ENCODE peak calls at places on chromosomes 3 and 15, in nine cellular contexts. H is A549, F is osteoblast, A is neural progenitor cell, W is mammary epithelial cell, P is mesendoderm, M is hepatocyte, L is H9, K is fibroblast of lung. Q is an unnamed sample.

GRCh38 chr15:51089699-51090098 is 5.0 kb downstream of the TNFAIP8L3 start:
- DNase-seq in K (peak), W (no peak), L (no peak), P (no peak), A (no peak), M (no peak), F (peak), H (peak), Q (no peak)

GRCh38 chr3:102179321-102180290 is 255.2 kb upstream of the ZPLD1 start:
- DNase-seq in L (no peak), W (no peak), M (no peak), A (no peak), K (peak), P (no peak), H (peak), F (no peak), Q (no peak)

GRCh38 chr3:27905625-27906024 is 183.5 kb upstream of the EOMES start:
- DNase-seq in W (no peak), P (peak), M (no peak), A (no peak), H (no peak), F (no peak), L (no peak), K (no peak), Q (no peak)

GRCh38 chr15:88389120-88389519 is 78.1 kb downstream of the MRPL46 start:
- DNase-seq in F (no peak), L (no peak), K (no peak), H (peak), M (no peak), A (no peak), W (no peak), P (peak), Q (no peak)

GRCh38 chr3:98095870-98096269 is 8.9 kb downstream of the OR5AC2 start:
- DNase-seq in W (no peak), H (no peak), K (no peak), M (peak), A (peak), F (no peak), L (no peak), P (peak), Q (no peak)

GRCh38 chr15:39272901-39273300 is 308.0 kb upstream of the THBS1 start:
- DNase-seq in F (no peak), L (no peak), M (no peak), H (no peak), A (no peak), W (no peak), K (no peak), P (no peak), Q (no peak)

GRCh38 chr15:63118854-63119253 is 2.8 kb upstream of the LACTB start:
- DNase-seq in W (no peak), F (no peak), H (no peak), M (no peak), P (no peak), A (no peak), K (no peak), L (no peak), Q (no peak)

GRCh38 chr15:99102332-99103235 is 2.3 kb upstream of the SYNM start:
- DNase-seq in W (no peak), P (no peak), F (peak), H (no peak), L (no peak), K (no peak), M (no peak), A (no peak), Q (no peak)

GRCh38 chr3:128563439-128563838 is 70.4 kb upstream of the GATA2 start:
- DNase-seq in L (no peak), K (no peak), W (no peak), P (no peak), F (peak), A (no peak), H (no peak), M (no peak), Q (no peak)

GRCh38 chr3:128568602-128569490 is 75.8 kb upstream of the GATA2 start:
- DNase-seq in F (peak), K (no peak), P (peak), H (no peak), L (no peak), A (no peak), M (no peak), W (no peak), Q (no peak)

GRCh38 chr3:128567705-128568356 is 74.8 kb upstream of the GATA2 start:
- DNase-seq in P (peak), K (no peak), A (no peak), H (no peak), M (no peak), L (no peak), F (peak), W (no peak), Q (no peak)

GRCh38 chr3:128569756-128570155 is 76.8 kb upstream of the GATA2 start:
- DNase-seq in L (no peak), F (peak), P (peak), W (no peak), M (no peak), H (no peak), K (no peak), A (no peak), Q (no peak)

GRCh38 chr3:128567141-128567540 is 74.1 kb upstream of the GATA2 start:
- DNase-seq in P (no peak), A (no peak), L (no peak), K (no peak), H (no peak), F (no peak), M (no peak), W (no peak), Q (no peak)
- H3K4me2 ChIP-seq in P (no peak), A (no peak), L (no peak), K (no peak), H (no peak), F (no peak), M (no peak), W (no peak), Q (no peak)

GRCh38 chr3:169954142-169954756 is 12.4 kb upstream of the SEC62 start:
- DNase-seq in P (no peak), M (no peak), W (no peak), A (no peak), F (no peak), H (no peak), L (no peak), K (no peak), Q (no peak)
- H3K4me2 ChIP-seq in P (no peak), M (no peak), W (no peak), A (no peak), F (peak), H (no peak), L (no peak), K (no peak), Q (no peak)

GRCh38 chr3:46203681-46204080 is 4.4 kb downstream of the CCR1 start:
- DNase-seq in F (no peak), K (no peak), P (no peak), A (no peak), L (no peak), W (no peak), H (no peak), M (no peak), Q (no peak)

GRCh38 chr3:46206284-46206683 is 1.8 kb downstream of the CCR1 start:
- DNase-seq in A (no peak), K (no peak), P (no peak), L (no peak), M (no peak), W (peak), F (no peak), H (no peak), Q (no peak)

GRCh38 chr3:46208167-46208704 is at the start of gene CCR1:
- DNase-seq in H (peak), L (peak), K (peak), M (peak), W (peak), F (no peak), A (peak), P (peak), Q (no peak)

GRCh38 chr3:46202476-46202875 is 5.6 kb downstream of the CCR1 start:
- DNase-seq in A (no peak), M (no peak), K (no peak), H (no peak), P (no peak), L (no peak), W (no peak), F (no peak), Q (no peak)

GRCh38 chr3:46205286-46205960 is 2.7 kb downstream of the CCR1 start:
- DNase-seq in F (no peak), M (no peak), A (no peak), L (no peak), H (no peak), W (no peak), P (no peak), K (no peak), Q (no peak)
- H3K4me2 ChIP-seq in F (no peak), M (no peak), A (no peak), L (no peak), H (no peak), W (no peak), P (no peak), K (no peak), Q (no peak)

GRCh38 chr3:94150113-94150512 is 87.3 kb downstream of the NSUN3 start:
- DNase-seq in W (peak), M (no peak), P (no peak), H (no peak), F (no peak), L (no peak), A (no peak), K (no peak), Q (no peak)
- H3K4me2 ChIP-seq in W (no peak), M (no peak), P (no peak), H (no peak), F (no peak), L (no peak), A (no peak), K (no peak), Q (no peak)